ENCODE peak calls at places on chromosomes 7 and 10, in seven cellular contexts. U is AG08395; V is HS-27A; A is pulmonary artery endothelial cell; H is stimulated activated naive CD8-positive, alpha-beta T cell treated with anti-CD3 and anti-CD28 coated beads, Interleukin-15, amount 100 ng/mL, for 72 hours; B is cardiac fibroblast; G is HAP-1. F is an unnamed sample.

GRCh38 chr7:149817301-149817771 is 20.8 kb upstream of the ZNF862 start:
- DNase-seq in A (no peak), V (no peak), G (no peak), H (no peak), U (no peak), B (no peak), F (no peak)

GRCh38 chr10:45151467-45152214 is 150.9 kb downstream of the ZNF22 start:
- DNase-seq in B (no peak), G (no peak), V (no peak), H (no peak), U (no peak), A (no peak), F (no peak)

GRCh38 chr7:122790132-122790531 is 87.4 kb upstream of the RNF148 start:
- DNase-seq in V (no peak), G (no peak), B (no peak), U (no peak), A (no peak), H (no peak), F (no peak)

GRCh38 chr10:115937756-115938032 is 335.3 kb downstream of the GFRA1 start:
- DNase-seq in U (no peak), A (no peak), G (no peak), V (no peak), B (no peak), H (no peak), F (peak)

GRCh38 chr7:140653319-140654108 is 12.9 kb upstream of the DENND2A start:
- DNase-seq in B (peak), A (peak), H (no peak), U (peak), G (peak), V (no peak), F (peak)

GRCh38 chr10:118926441-118926840 is 103.1 kb upstream of the NANOS1 start:
- DNase-seq in H (no peak), V (no peak), G (no peak), B (no peak), A (no peak), U (no peak), F (no peak)

GRCh38 chr7:128036226-128036940 is 5.1 kb upstream of the LRRC4 start:
- DNase-seq in H (no peak), V (no peak), B (no peak), A (no peak), G (no peak), U (no peak), F (no peak)

GRCh38 chr10:33196710-33197406 is 137.6 kb downstream of the NRP1 start:
- DNase-seq in H (no peak), A (peak), V (no peak), B (no peak), G (no peak), U (peak), F (peak)

GRCh38 chr7:102413071-102413470 is 16.9 kb downstream of the PRKRIP1 start:
- DNase-seq in V (no peak), U (no peak), A (no peak), H (no peak), G (no peak), B (no peak), F (no peak)

GRCh38 chr7:17130281-17131059 is 168.0 kb upstream of the AHR start:
- DNase-seq in G (no peak), H (no peak), V (no peak), A (peak), B (peak), U (peak), F (peak)

GRCh38 chr7:108459922-108460551 is 3.8 kb upstream of the NRCAM start:
- DNase-seq in A (no peak), H (peak), U (peak), B (peak), G (peak), V (no peak), F (peak)

F was measured in mesenchymal stem cell.